ENCODE peak calls at places on chromosome 15, in five cellular contexts. S is SW480, C is NCI-H510A treated with DMSO at 0.1 percent for 48 hours, A is GM13976, U is SK-N-DZ. Q is an unnamed sample.

GRCh38 chr15:40693904-40694705 is 869 bp upstream of the RAD51 start:
- DNase-seq in S (no peak), C (peak; percentile 32), A (peak; percentile 36), U (no peak), Q (no peak)

GRCh38 chr15:80957556-80957955 is 32.1 kb downstream of the MESD start:
- DNase-seq in S (no peak), C (no peak), A (no peak), U (no peak), Q (no peak)

GRCh38 chr15:71221417-71221816 is 106.1 kb downstream of the THSD4 start:
- DNase-seq in S (no peak), C (no peak), A (no peak), U (no peak), Q (no peak)

GRCh38 chr15:68404056-68404798 is 27.7 kb downstream of the ITGA11 start:
- DNase-seq in S (no peak), C (no peak), A (no peak), U (no peak), Q (no peak)

GRCh38 chr15:26038693-26039092 is 175.6 kb upstream of the ATP10A start:
- DNase-seq in S (no peak), C (no peak), A (no peak), U (no peak), Q (no peak)

GRCh38 chr15:74906193-74906449 is 530 bp downstream of the FAM219B start:
- DNase-seq in S (no peak), C (peak; percentile 12), A (no peak), U (no peak), Q (peak; percentile 25)

GRCh38 chr15:55915876-55916567 is 77.4 kb downstream of the NEDD4 start:
- DNase-seq in S (no peak), C (no peak), A (no peak), U (no peak), Q (no peak)

GRCh38 chr15:80105193-80105984 is 45.9 kb downstream of the ZFAND6 start:
- DNase-seq in S (no peak), C (no peak), A (no peak), U (no peak), Q (no peak)

Q was measured in activated gamma-delta T cell treated with Interleukin-2 at 50 U/mL for 16 hours.